ENCODE peak calls at places on chromosome 15, in five cellular contexts. A, G, T, I and L are unnamed samples.

GRCh38 chr15:42072141-42072685 is 22.1 kb downstream of the PLA2G4D start:
- DNase-seq in A (no peak), G (no peak), T (no peak), I (no peak), L (no peak)

GRCh38 chr15:98174286-98174685 is 213.8 kb downstream of the ARRDC4 start:
- DNase-seq in A (no peak), G (no peak), T (no peak), I (no peak), L (no peak)

GRCh38 chr15:29937956-29938355 is 115.7 kb upstream of the TJP1 start:
- DNase-seq in A (no peak), G (no peak), T (no peak), I (no peak), L (no peak)

GRCh38 chr15:60218256-60218655 is 179.5 kb downstream of the ANXA2 start:
- DNase-seq in A (no peak), G (no peak), T (no peak), I (no peak), L (no peak)

GRCh38 chr15:74345051-74345450 is 22.4 kb downstream of the CYP11A1 start:
- DNase-seq in A (no peak), G (no peak), T (no peak), I (no peak), L (no peak)

GRCh38 chr15:60648928-60649679 is 170.2 kb upstream of the ICE2 start:
- DNase-seq in A (no peak), G (no peak), T (peak), I (no peak), L (no peak)

GRCh38 chr15:94704421-94704820 is 473.1 kb downstream of the MCTP2 start:
- DNase-seq in A (no peak), G (no peak), T (no peak), I (no peak), L (no peak)

GRCh38 chr15:68597581-68597980 is 18.8 kb downstream of the CORO2B start:
- DNase-seq in A (no peak), G (no peak), T (no peak), I (no peak), L (no peak)

GRCh38 chr15:51879555-51879954 is 50.1 kb downstream of the TMOD3 start:
- DNase-seq in A (no peak), G (no peak), T (no peak), I (no peak), L (no peak)

GRCh38 chr15:100308222-100309007 is 33.4 kb downstream of the ADAMTS17 start:
- DNase-seq in A (no peak), G (no peak), T (no peak), I (no peak), L (no peak)